ENCODE peak calls at places on chromosome 6, in six cellular contexts. T, H, N, Y, E and C are unnamed samples.

GRCh38 chr6:156699017-156699421 is 78.2 kb upstream of the ARID1B start:
- DNase-seq in T (peak; percentile 78), H (no peak), N (no peak), Y (no peak), E (peak; percentile 13), C (no peak)

GRCh38 chr6:105493776-105494175 is 90.9 kb upstream of the PREP start:
- DNase-seq in T (no peak), H (no peak), N (no peak), Y (no peak), E (no peak), C (no peak)

GRCh38 chr6:167937948-167938911 is 59.2 kb upstream of the KIF25 start:
- DNase-seq in T (peak; percentile 77), H (no peak), N (no peak), Y (no peak), E (no peak), C (no peak)

GRCh38 chr6:125511809-125512341 is 210.1 kb upstream of the HDDC2 start:
- DNase-seq in T (no peak), H (no peak), N (no peak), Y (no peak), E (peak; percentile 12), C (no peak)

GRCh38 chr6:21085206-21085605 is 508.3 kb upstream of the SOX4 start:
- DNase-seq in T (no peak), H (no peak), N (no peak), Y (no peak), E (no peak), C (no peak)

GRCh38 chr6:3830806-3831205 is 18.4 kb upstream of the FAM50B start:
- DNase-seq in T (no peak), H (no peak), N (no peak), Y (no peak), E (no peak), C (no peak)

GRCh38 chr6:129686941-129687627 is 22.9 kb downstream of the ARHGAP18 start:
- DNase-seq in T (no peak), H (no peak), N (peak; percentile 40), Y (no peak), E (no peak), C (peak; percentile 29)

GRCh38 chr6:107656381-107656780 is 166.5 kb downstream of the SOBP start:
- DNase-seq in T (no peak), H (no peak), N (no peak), Y (no peak), E (no peak), C (no peak)

GRCh38 chr6:25606151-25606550 is 45.9 kb upstream of the SCGN start:
- DNase-seq in T (no peak), H (no peak), N (no peak), Y (no peak), E (no peak), C (no peak)

GRCh38 chr6:17703256-17703694 is 3.5 kb downstream of the NUP153 start:
- DNase-seq in T (peak; percentile 45), H (no peak), N (peak; percentile 49), Y (peak; percentile 21), E (peak; percentile 45), C (no peak)

GRCh38 chr6:13454286-13455221 is 32.8 kb downstream of the GFOD1 start:
- DNase-seq in T (no peak), H (no peak), N (peak; percentile 60), Y (peak; percentile 66), E (no peak), C (peak; percentile 79)

GRCh38 chr6:131597448-131597847 is 24.4 kb downstream of the ARG1 start:
- DNase-seq in T (peak; percentile 2), H (no peak), N (peak; percentile 4), Y (no peak), E (peak; percentile 7), C (peak; percentile 17)

GRCh38 chr6:101392561-101393230 is 812 bp upstream of the GRIK2 start:
- DNase-seq in T (no peak), H (no peak), N (no peak), Y (no peak), E (peak; percentile 24), C (no peak)

GRCh38 chr6:151702851-151703629 is 104.4 kb upstream of the ESR1 start:
- DNase-seq in T (no peak), H (no peak), N (no peak), Y (no peak), E (peak; percentile 29), C (no peak)

GRCh38 chr6:15872252-15873103 is 209.7 kb upstream of the DTNBP1 start:
- DNase-seq in T (no peak), H (no peak), N (no peak), Y (no peak), E (peak; percentile 62), C (no peak)

GRCh38 chr6:138517635-138518034 is 18.3 kb upstream of the NHSL1 start:
- DNase-seq in T (peak; percentile 34), H (no peak), N (peak; percentile 66), Y (peak; percentile 43), E (peak; percentile 50), C (peak; percentile 20)

GRCh38 chr6:42007753-42008528 is 42.4 kb upstream of the TAF8 start:
- DNase-seq in T (no peak), H (no peak), N (peak; percentile 63), Y (no peak), E (no peak), C (peak; percentile 59)

GRCh38 chr6:113825776-113826175 is 31.4 kb upstream of the MARCKS start:
- DNase-seq in T (no peak), H (no peak), N (no peak), Y (peak; percentile 72), E (peak; percentile 74), C (no peak)

GRCh38 chr6:151763938-151764680 is 43.4 kb upstream of the ESR1 start:
- DNase-seq in T (peak; percentile 96), H (peak; percentile 68), N (peak; percentile 56), Y (peak; percentile 89), E (peak; percentile 96), C (no peak)

GRCh38 chr6:44858998-44859397 is 469.1 kb upstream of the RUNX2 start:
- DNase-seq in T (no peak), H (no peak), N (no peak), Y (no peak), E (no peak), C (peak; percentile 15)

GRCh38 chr6:116446399-116446798 is 14.8 kb upstream of the CALHM6 start:
- DNase-seq in T (no peak), H (no peak), N (no peak), Y (no peak), E (peak; percentile 26), C (no peak)

GRCh38 chr6:53044071-53044470 is 21.1 kb upstream of the FBXO9 start:
- DNase-seq in T (no peak), H (no peak), N (no peak), Y (no peak), E (no peak), C (no peak)

GRCh38 chr6:148509789-148510581 is 167.3 kb downstream of the SASH1 start:
- DNase-seq in T (peak; percentile 58), H (no peak), N (no peak), Y (no peak), E (peak; percentile 76), C (no peak)

GRCh38 chr6:40353967-40354452 is 233.2 kb downstream of the LRFN2 start:
- DNase-seq in T (no peak), H (no peak), N (no peak), Y (no peak), E (no peak), C (no peak)

GRCh38 chr6:4313044-4313686 is 177.8 kb upstream of the ECI2 start:
- DNase-seq in T (peak; percentile 82), H (no peak), N (no peak), Y (no peak), E (peak; percentile 84), C (no peak)

GRCh38 chr6:7129784-7130569 is 22.2 kb downstream of the RREB1 start:
- DNase-seq in T (peak; percentile 72), H (no peak), N (no peak), Y (no peak), E (peak; percentile 77), C (no peak)

GRCh38 chr6:25431642-25432307 is 152.6 kb downstream of the CARMIL1 start:
- DNase-seq in T (no peak), H (no peak), N (no peak), Y (no peak), E (no peak), C (no peak)

GRCh38 chr6:31918069-31918725 is 9.3 kb upstream of the C2 start:
- DNase-seq in T (no peak), H (no peak), N (no peak), Y (no peak), E (no peak), C (no peak)

GRCh38 chr6:91534614-91535013 is 947.7 kb upstream of the MAP3K7 start:
- DNase-seq in T (no peak), H (no peak), N (no peak), Y (no peak), E (no peak), C (no peak)

GRCh38 chr6:169921227-169921626 is 169.8 kb downstream of the ERMARD start:
- DNase-seq in T (no peak), H (no peak), N (no peak), Y (no peak), E (no peak), C (no peak)

GRCh38 chr6:49333345-49334120 is 129.5 kb downstream of the MMUT start:
- DNase-seq in T (peak; percentile 2), H (no peak), N (no peak), Y (no peak), E (no peak), C (no peak)

GRCh38 chr6:33851959-33852358 is 48.2 kb upstream of the MLN start:
- DNase-seq in T (no peak), H (peak; percentile 15), N (no peak), Y (no peak), E (peak; percentile 56), C (peak; percentile 36)

GRCh38 chr6:113873043-113873667 is 16.0 kb downstream of the MARCKS start:
- DNase-seq in T (no peak), H (no peak), N (peak; percentile 76), Y (peak; percentile 66), E (no peak), C (no peak)

GRCh38 chr6:155887431-155887830 is 431.8 kb upstream of the NOX3 start:
- DNase-seq in T (no peak), H (no peak), N (no peak), Y (no peak), E (no peak), C (no peak)

GRCh38 chr6:88561034-88561973 is 395.2 kb upstream of the CNR1 start:
- DNase-seq in T (no peak), H (no peak), N (no peak), Y (no peak), E (no peak), C (no peak)